ENCODE peak calls at places on chromosomes 12 and 14, in five cellular contexts. One of them, this sample, is unnamed.

GRCh38 chr14:69335421-69335820 is 62.7 kb downstream of the ERH start:
- DNase-seq in mesendoderm: no peak
- DNase-seq in A673: no peak
- DNase-seq in hepatocyte: no peak
- DNase-seq in CD8-positive, alpha-beta memory T cell: no peak
- DNase-seq in this sample: no peak

GRCh38 chr12:92063641-92064040 is 82.0 kb downstream of the BTG1 start:
- DNase-seq in mesendoderm: no peak
- DNase-seq in A673: no peak
- DNase-seq in hepatocyte: no peak
- DNase-seq in CD8-positive, alpha-beta memory T cell: no peak
- DNase-seq in this sample: peak

GRCh38 chr14:68951051-68951797 is 27.9 kb downstream of the ACTN1 start:
- DNase-seq in mesendoderm: peak
- DNase-seq in A673: peak
- DNase-seq in hepatocyte: peak
- DNase-seq in CD8-positive, alpha-beta memory T cell: no peak
- DNase-seq in this sample: peak

GRCh38 chr12:56998981-56999380 is 7.4 kb downstream of the ZBTB39 start:
- DNase-seq in mesendoderm: no peak
- DNase-seq in A673: no peak
- DNase-seq in hepatocyte: no peak
- DNase-seq in CD8-positive, alpha-beta memory T cell: no peak
- DNase-seq in this sample: no peak

GRCh38 chr12:85951823-85952222 is 77.7 kb downstream of the NTS start:
- DNase-seq in mesendoderm: peak
- DNase-seq in A673: peak
- DNase-seq in hepatocyte: peak
- DNase-seq in CD8-positive, alpha-beta memory T cell: no peak
- DNase-seq in this sample: no peak

GRCh38 chr14:63918411-63918810 is 65.6 kb downstream of the SYNE2 start:
- DNase-seq in mesendoderm: no peak
- DNase-seq in A673: no peak
- DNase-seq in hepatocyte: no peak
- DNase-seq in CD8-positive, alpha-beta memory T cell: no peak
- DNase-seq in this sample: no peak

GRCh38 chr14:41285193-41285748 is 321.4 kb upstream of the LRFN5 start:
- DNase-seq in mesendoderm: peak
- DNase-seq in A673: peak
- DNase-seq in hepatocyte: peak
- DNase-seq in CD8-positive, alpha-beta memory T cell: no peak
- DNase-seq in this sample: peak

GRCh38 chr14:29217813-29218450 is 451.3 kb downstream of the FOXG1 start:
- DNase-seq in mesendoderm: no peak
- DNase-seq in A673: no peak
- DNase-seq in hepatocyte: no peak
- DNase-seq in CD8-positive, alpha-beta memory T cell: no peak
- DNase-seq in this sample: no peak

GRCh38 chr12:75846102-75846501 is 185.5 kb downstream of the PHLDA1 start:
- DNase-seq in mesendoderm: no peak
- DNase-seq in A673: no peak
- DNase-seq in hepatocyte: no peak
- DNase-seq in CD8-positive, alpha-beta memory T cell: no peak
- DNase-seq in this sample: no peak

GRCh38 chr12:121823101-121823726 is 19.4 kb downstream of the SETD1B start:
- DNase-seq in mesendoderm: no peak
- DNase-seq in A673: no peak
- DNase-seq in hepatocyte: no peak
- DNase-seq in CD8-positive, alpha-beta memory T cell: no peak
- DNase-seq in this sample: no peak

GRCh38 chr12:48970702-48971334 is 717 bp downstream of the WNT10B start:
- DNase-seq in mesendoderm: no peak
- DNase-seq in A673: no peak
- DNase-seq in hepatocyte: no peak
- DNase-seq in CD8-positive, alpha-beta memory T cell: no peak
- DNase-seq in this sample: no peak

GRCh38 chr12:44876554-44877275 is 600 bp upstream of the NELL2 start:
- DNase-seq in mesendoderm: peak
- DNase-seq in A673: peak
- DNase-seq in hepatocyte: peak
- DNase-seq in CD8-positive, alpha-beta memory T cell: peak
- DNase-seq in this sample: no peak

GRCh38 chr12:92561543-92561899 is 141.3 kb upstream of the PLEKHG7 start:
- DNase-seq in mesendoderm: no peak
- DNase-seq in A673: peak
- DNase-seq in hepatocyte: peak
- DNase-seq in CD8-positive, alpha-beta memory T cell: no peak
- DNase-seq in this sample: peak

GRCh38 chr12:6904280-6905276 is at the start of gene LRRC23:
- DNase-seq in mesendoderm: peak
- DNase-seq in A673: peak
- DNase-seq in hepatocyte: peak
- DNase-seq in CD8-positive, alpha-beta memory T cell: peak
- DNase-seq in this sample: peak

GRCh38 chr14:75484711-75485429 is 37.4 kb upstream of the BATF start:
- DNase-seq in mesendoderm: no peak
- DNase-seq in A673: no peak
- DNase-seq in hepatocyte: no peak
- DNase-seq in CD8-positive, alpha-beta memory T cell: no peak
- DNase-seq in this sample: no peak

GRCh38 chr12:131683266-131684014 is 27.4 kb upstream of the SFSWAP start:
- DNase-seq in mesendoderm: no peak
- DNase-seq in A673: no peak
- DNase-seq in hepatocyte: no peak
- DNase-seq in CD8-positive, alpha-beta memory T cell: no peak
- DNase-seq in this sample: no peak

GRCh38 chr14:43755707-43756106 is 751.4 kb downstream of the FSCB start:
- DNase-seq in mesendoderm: no peak
- DNase-seq in A673: no peak
- DNase-seq in hepatocyte: no peak
- DNase-seq in CD8-positive, alpha-beta memory T cell: no peak
- DNase-seq in this sample: no peak

GRCh38 chr12:104486943-104487819 is 30.4 kb downstream of the CHST11 start:
- DNase-seq in mesendoderm: no peak
- DNase-seq in A673: no peak
- DNase-seq in hepatocyte: peak
- DNase-seq in CD8-positive, alpha-beta memory T cell: no peak
- DNase-seq in this sample: no peak

GRCh38 chr14:104072586-104072985 is 12.9 kb upstream of the ASPG start:
- DNase-seq in mesendoderm: no peak
- DNase-seq in A673: no peak
- DNase-seq in hepatocyte: no peak
- DNase-seq in CD8-positive, alpha-beta memory T cell: no peak
- DNase-seq in this sample: no peak

GRCh38 chr12:47778842-47779241 is 5.8 kb downstream of the SLC48A1 start:
- DNase-seq in mesendoderm: no peak
- DNase-seq in A673: no peak
- DNase-seq in hepatocyte: no peak
- DNase-seq in CD8-positive, alpha-beta memory T cell: no peak
- DNase-seq in this sample: no peak

GRCh38 chr14:90398315-90398811 is 1.5 kb downstream of the CALM1 start:
- DNase-seq in mesendoderm: peak
- DNase-seq in A673: peak
- DNase-seq in hepatocyte: peak
- DNase-seq in CD8-positive, alpha-beta memory T cell: peak
- DNase-seq in this sample: peak

GRCh38 chr14:90397401-90398314 is 829 bp downstream of the CALM1 start:
- DNase-seq in mesendoderm: peak
- DNase-seq in A673: peak
- DNase-seq in hepatocyte: peak
- DNase-seq in CD8-positive, alpha-beta memory T cell: peak
- DNase-seq in this sample: peak

GRCh38 chr14:90400904-90401561 is 4.2 kb downstream of the CALM1 start:
- DNase-seq in mesendoderm: no peak
- DNase-seq in A673: no peak
- DNase-seq in hepatocyte: no peak
- DNase-seq in CD8-positive, alpha-beta memory T cell: no peak
- DNase-seq in this sample: no peak

GRCh38 chr14:90398841-90399540 is 2.2 kb downstream of the CALM1 start:
- DNase-seq in mesendoderm: no peak
- DNase-seq in A673: no peak
- DNase-seq in hepatocyte: no peak
- DNase-seq in CD8-positive, alpha-beta memory T cell: no peak
- DNase-seq in this sample: no peak

GRCh38 chr14:90399541-90400444 is 3.0 kb downstream of the CALM1 start:
- DNase-seq in mesendoderm: peak
- DNase-seq in A673: peak
- DNase-seq in hepatocyte: peak
- DNase-seq in CD8-positive, alpha-beta memory T cell: peak
- DNase-seq in this sample: peak
- H3K27ac ChIP-seq in mesendoderm: no peak
- H3K27ac ChIP-seq in A673: peak
- H3K27ac ChIP-seq in hepatocyte: peak
- H3K27ac ChIP-seq in CD8-positive, alpha-beta memory T cell: peak
- H3K27ac ChIP-seq in this sample: no peak

DNA sequence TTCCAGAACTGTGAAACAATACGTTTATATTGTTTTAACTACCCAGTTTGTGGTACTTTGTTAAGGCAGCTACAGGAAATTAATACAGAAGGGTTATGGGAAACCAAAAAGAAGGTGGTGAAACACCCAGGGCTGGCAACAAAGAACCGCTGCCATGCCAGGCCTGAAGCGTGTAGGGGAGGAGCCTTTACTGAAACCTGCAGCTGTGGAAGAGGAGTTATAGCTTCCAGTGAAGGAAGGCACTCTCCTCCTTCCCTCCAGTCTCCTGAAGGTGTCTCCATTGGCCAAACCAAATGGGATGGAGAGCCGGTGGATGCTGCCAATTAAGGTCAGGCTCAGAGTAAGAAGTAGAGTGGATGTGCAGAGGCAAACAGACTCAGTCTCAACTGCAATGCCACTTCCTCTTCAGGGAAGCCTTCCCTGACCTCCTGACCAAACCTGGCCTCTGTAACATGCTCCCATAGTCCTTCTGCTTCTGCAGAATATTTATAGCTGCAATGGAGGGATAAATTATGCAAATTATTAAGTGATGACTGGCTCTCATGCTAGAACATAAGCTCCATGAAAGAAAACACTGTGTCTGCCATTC is 168.3 kb downstream of the DAD1 start:
- DNase-seq in mesendoderm: no peak
- DNase-seq in A673: peak
- DNase-seq in hepatocyte: no peak
- DNase-seq in CD8-positive, alpha-beta memory T cell: no peak
- DNase-seq in this sample: no peak
- H3K27ac ChIP-seq in mesendoderm: no peak
- H3K27ac ChIP-seq in A673: peak
- H3K27ac ChIP-seq in hepatocyte: no peak
- H3K27ac ChIP-seq in CD8-positive, alpha-beta memory T cell: no peak
- H3K27ac ChIP-seq in this sample: no peak

DNA sequence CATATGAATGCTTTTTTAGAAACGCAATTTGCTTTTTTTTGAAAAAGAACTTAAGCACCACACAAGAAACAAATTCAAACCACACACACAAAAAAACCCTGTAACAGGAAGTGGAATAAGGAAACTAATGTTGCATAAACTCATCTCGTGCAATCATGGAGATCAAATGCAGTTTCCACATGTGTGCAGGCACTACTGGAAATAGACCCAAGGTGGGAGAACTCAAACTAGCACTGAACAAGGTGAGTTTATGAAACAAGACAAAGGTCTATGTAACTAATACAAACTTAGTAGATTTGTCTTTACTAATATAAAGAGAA is 17.5 kb downstream of the NIN start:
- DNase-seq in mesendoderm: no peak
- DNase-seq in A673: no peak
- DNase-seq in hepatocyte: no peak
- DNase-seq in CD8-positive, alpha-beta memory T cell: peak
- DNase-seq in this sample: no peak
- H3K27ac ChIP-seq in mesendoderm: no peak
- H3K27ac ChIP-seq in A673: no peak
- H3K27ac ChIP-seq in hepatocyte: no peak
- H3K27ac ChIP-seq in CD8-positive, alpha-beta memory T cell: no peak
- H3K27ac ChIP-seq in this sample: no peak

GRCh38 chr14:72740966-72741835 is 152.7 kb downstream of the DPF3 start:
- DNase-seq in mesendoderm: no peak
- DNase-seq in A673: no peak
- DNase-seq in hepatocyte: no peak
- DNase-seq in CD8-positive, alpha-beta memory T cell: no peak
- DNase-seq in this sample: no peak
- H3K27ac ChIP-seq in mesendoderm: no peak
- H3K27ac ChIP-seq in A673: no peak
- H3K27ac ChIP-seq in hepatocyte: no peak
- H3K27ac ChIP-seq in CD8-positive, alpha-beta memory T cell: no peak
- H3K27ac ChIP-seq in this sample: no peak

DNA sequence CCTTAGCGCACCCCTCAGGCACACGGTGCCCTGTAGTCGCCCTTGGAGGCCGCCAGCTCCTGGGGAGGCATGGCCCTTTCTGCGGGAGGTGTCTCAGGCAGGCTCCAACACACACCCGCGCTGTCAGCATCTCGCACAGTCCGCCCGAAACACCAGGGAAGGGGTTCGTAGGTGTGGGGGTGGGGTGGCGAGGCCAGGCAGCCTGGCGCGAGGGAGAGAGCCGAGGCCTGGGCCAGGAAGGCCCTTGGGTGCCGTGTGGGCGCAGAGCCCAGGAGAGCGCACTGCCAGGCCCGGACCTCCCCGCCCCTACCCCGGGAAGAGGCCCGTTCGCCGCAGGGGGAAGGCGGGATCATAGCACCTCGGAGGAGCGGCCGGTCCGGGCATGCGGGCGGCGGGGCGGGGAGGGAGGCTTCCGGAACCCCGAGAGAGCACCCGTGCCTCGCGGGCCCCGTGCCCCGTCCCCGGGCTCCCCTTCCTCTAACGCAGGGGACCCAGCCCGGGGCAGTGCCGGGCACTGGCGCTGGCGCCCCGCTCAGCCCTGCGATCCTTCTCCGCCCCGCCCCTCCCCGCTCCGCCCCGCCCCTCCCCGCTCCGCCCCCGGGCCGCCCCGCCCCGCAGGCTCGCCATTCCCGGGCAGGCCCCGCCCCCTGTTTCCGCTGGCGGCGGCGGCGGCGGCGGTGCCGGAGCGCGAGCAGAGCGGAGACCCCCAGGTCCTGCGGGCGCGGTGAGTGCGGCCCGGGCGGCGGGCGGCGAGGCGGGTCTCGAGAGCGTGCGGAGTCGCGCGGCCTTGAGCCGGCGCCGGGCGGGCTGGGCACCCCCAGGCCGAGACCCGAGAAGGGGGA is at the start of gene TSPAN9:
- DNase-seq in mesendoderm: peak
- DNase-seq in A673: peak
- DNase-seq in hepatocyte: peak
- DNase-seq in CD8-positive, alpha-beta memory T cell: peak
- DNase-seq in this sample: no peak
- H3K27ac ChIP-seq in mesendoderm: no peak
- H3K27ac ChIP-seq in A673: peak
- H3K27ac ChIP-seq in hepatocyte: peak
- H3K27ac ChIP-seq in CD8-positive, alpha-beta memory T cell: no peak
- H3K27ac ChIP-seq in this sample: peak

DNA sequence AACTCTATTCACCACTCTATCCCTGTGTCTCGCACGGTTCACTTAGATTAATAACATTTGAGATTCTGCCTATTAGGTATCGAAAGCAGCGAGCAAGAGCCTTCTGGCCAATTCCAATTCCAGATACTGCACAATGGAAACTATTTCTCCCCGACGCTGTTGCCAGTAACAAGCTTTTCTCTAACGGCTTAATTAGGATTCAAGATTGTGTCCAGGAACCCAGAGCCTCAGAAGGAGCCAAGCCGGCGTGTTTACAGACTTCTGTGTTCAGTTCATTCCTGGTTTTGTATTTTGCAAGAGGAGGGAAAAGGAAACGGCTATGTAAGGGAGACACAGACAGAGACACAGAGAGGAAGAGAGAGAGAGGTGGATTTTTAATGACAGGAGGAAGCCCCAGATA is 185.6 kb downstream of the DICER1 start:
- DNase-seq in mesendoderm: no peak
- DNase-seq in A673: no peak
- DNase-seq in hepatocyte: peak
- DNase-seq in CD8-positive, alpha-beta memory T cell: no peak
- DNase-seq in this sample: no peak
- H3K27ac ChIP-seq in mesendoderm: no peak
- H3K27ac ChIP-seq in A673: no peak
- H3K27ac ChIP-seq in hepatocyte: peak
- H3K27ac ChIP-seq in CD8-positive, alpha-beta memory T cell: no peak
- H3K27ac ChIP-seq in this sample: no peak